ENCODE peak calls at places on chromosome 12, in five cellular contexts. F is kidney epithelial cell, I is bronchial epithelial cell, J is left ventricle myocardium inferior, W is AG10803. A is an unnamed sample.

GRCh38 chr12:104846056-104846762 is 111.9 kb downstream of the SLC41A2 start:
- DNase-seq in I (no peak), W (peak), J (no peak), F (no peak), A (peak)

GRCh38 chr12:87596636-87597035 is 432.6 kb downstream of the C12orf50 start:
- DNase-seq in J (no peak), F (no peak), I (no peak), W (no peak), A (no peak)

GRCh38 chr12:66947119-66947518 is 268.2 kb upstream of the GRIP1 start:
- DNase-seq in W (no peak), F (no peak), J (no peak), I (peak), A (no peak)

GRCh38 chr12:24955853-24956252 is 7.0 kb upstream of the BCAT1 start:
- DNase-seq in W (no peak), I (no peak), F (no peak), J (no peak), A (no peak)

GRCh38 chr12:65500121-65500846 is 221.8 kb downstream of the MSRB3 start:
- DNase-seq in J (no peak), I (peak), W (peak), F (no peak), A (peak)

GRCh38 chr12:45192041-45192695 is 23.7 kb upstream of the ANO6 start:
- DNase-seq in I (peak), W (peak), J (no peak), F (peak), A (peak)

GRCh38 chr12:6569312-6569711 is 1.2 kb upstream of the NOP2 start:
- DNase-seq in W (no peak), I (no peak), J (no peak), F (no peak), A (no peak)

GRCh38 chr12:132730353-132730752 is 19.7 kb downstream of the PGAM5 start:
- DNase-seq in F (no peak), J (no peak), W (no peak), I (no peak), A (no peak)

GRCh38 chr12:47882796-47883546 is 21.8 kb downstream of the VDR start:
- DNase-seq in I (peak), J (no peak), W (no peak), F (no peak), A (no peak)

GRCh38 chr12:56120158-56120846 is 2.2 kb downstream of the ZC3H10 start:
- DNase-seq in W (no peak), F (no peak), I (peak), J (no peak), A (no peak)

GRCh38 chr12:42525444-42525843 is 64.1 kb downstream of the PRICKLE1 start:
- DNase-seq in J (no peak), W (no peak), F (no peak), I (no peak), A (no peak)

GRCh38 chr12:87216436-87216835 is 812.8 kb downstream of the C12orf50 start:
- DNase-seq in W (peak), F (no peak), I (no peak), J (no peak), A (no peak)

GRCh38 chr12:57782243-57782607 is 362 bp upstream of the TSFM start:
- DNase-seq in J (no peak), W (no peak), I (no peak), F (no peak), A (no peak)

GRCh38 chr12:109613611-109614455 is 40.2 kb downstream of the MVK start:
- DNase-seq in W (no peak), F (no peak), I (no peak), J (no peak), A (no peak)

GRCh38 chr12:69570545-69571399 is 14.5 kb upstream of the CCT2 start:
- DNase-seq in J (no peak), F (no peak), I (peak), W (peak), A (peak)

GRCh38 chr12:5562581-5562980 is 130.7 kb downstream of the NTF3 start:
- DNase-seq in F (no peak), I (no peak), W (no peak), J (no peak), A (no peak)

GRCh38 chr12:123149828-123150272 is 1.0 kb downstream of the PITPNM2 start:
- DNase-seq in W (no peak), J (no peak), I (no peak), F (no peak), A (no peak)

GRCh38 chr12:39124768-39125167 is 219.4 kb upstream of the CPNE8 start:
- DNase-seq in W (no peak), F (no peak), I (no peak), J (no peak), A (no peak)

GRCh38 chr12:92502417-92503028 is 200.3 kb upstream of the PLEKHG7 start:
- DNase-seq in I (no peak), J (no peak), F (no peak), W (no peak), A (no peak)

GRCh38 chr12:55017421-55017820 is 2.4 kb upstream of the NEUROD4 start:
- DNase-seq in F (no peak), W (no peak), J (no peak), I (no peak), A (no peak)

GRCh38 chr12:116183741-116184141 is 93.8 kb downstream of the MED13L start:
- DNase-seq in I (no peak), J (no peak), W (no peak), F (no peak), A (no peak)

GRCh38 chr12:31664038-31664437 is 4.5 kb downstream of the ETFBKMT start:
- DNase-seq in I (no peak), F (no peak), J (no peak), W (no peak), A (no peak)

GRCh38 chr12:94832780-94833760 is 170.4 kb downstream of the NDUFA12 start:
- DNase-seq in F (peak), J (no peak), W (no peak), I (no peak), A (peak)

GRCh38 chr12:2636741-2637140 is 158.0 kb upstream of the FKBP4 start:
- DNase-seq in W (no peak), I (no peak), J (no peak), F (no peak), A (no peak)

GRCh38 chr12:113742801-113743200 is 223.3 kb downstream of the RBM19 start:
- DNase-seq in W (no peak), I (no peak), J (no peak), F (no peak), A (no peak)

GRCh38 chr12:4117386-4118016 is 156.1 kb upstream of the CCND2 start:
- DNase-seq in W (no peak), J (no peak), I (no peak), F (no peak), A (no peak)

GRCh38 chr12:2292560-2292959 is 239.8 kb downstream of the CACNA1C start:
- DNase-seq in W (no peak), J (no peak), F (no peak), I (no peak), A (no peak)

GRCh38 chr12:114777052-114777451 is 93.1 kb upstream of the TBX3 start:
- DNase-seq in I (no peak), F (no peak), W (peak), J (no peak), A (peak)

GRCh38 chr12:13164859-13165577 is 31.5 kb upstream of the EMP1 start:
- DNase-seq in I (peak), F (no peak), W (no peak), J (no peak), A (no peak)

GRCh38 chr12:120639771-120640721 is at the start of gene CABP1:
- DNase-seq in W (no peak), F (no peak), J (no peak), I (no peak), A (no peak)

GRCh38 chr12:111462134-111462821 is 56.6 kb downstream of the SH2B3 start:
- DNase-seq in I (no peak), F (no peak), J (no peak), W (peak), A (peak)

GRCh38 chr12:107523760-107524558 is 161.6 kb upstream of the PWP1 start:
- DNase-seq in W (no peak), F (no peak), J (no peak), I (no peak), A (no peak)

GRCh38 chr12:52757449-52758176 is 19.5 kb downstream of the KRT76 start:
- DNase-seq in F (no peak), J (no peak), W (no peak), I (no peak), A (no peak)

GRCh38 chr12:66959276-66959675 is 280.4 kb upstream of the GRIP1 start:
- DNase-seq in I (no peak), J (no peak), F (no peak), W (no peak), A (no peak)

GRCh38 chr12:92624236-92624635 is 78.6 kb upstream of the PLEKHG7 start:
- DNase-seq in J (no peak), W (peak), I (peak), F (peak), A (peak)

GRCh38 chr12:1360812-1361211 is 233.6 kb downstream of the FBXL14 start:
- DNase-seq in I (peak), W (peak), F (peak), J (no peak), A (peak)

GRCh38 chr12:32897688-32898573 is 1.4 kb upstream of the PKP2 start:
- DNase-seq in W (no peak), I (peak), J (no peak), F (no peak), A (no peak)

GRCh38 chr12:32895688-32896437 is 714 bp downstream of the PKP2 start:
- DNase-seq in J (peak), W (no peak), F (no peak), I (peak), A (no peak)

GRCh38 chr12:32894566-32894965 is 2.0 kb downstream of the PKP2 start:
- DNase-seq in W (no peak), F (no peak), I (no peak), J (no peak), A (no peak)

GRCh38 chr12:32897276-32897615 is 669 bp upstream of the PKP2 start:
- DNase-seq in J (no peak), F (no peak), W (no peak), I (no peak), A (no peak)

GRCh38 chr12:32896438-32897275 is at the start of gene PKP2:
- DNase-seq in F (no peak), W (no peak), J (peak), I (peak), A (no peak)
- H3K4me3 ChIP-seq in F (peak), W (no peak), J (peak), I (peak), A (no peak)

DNA sequence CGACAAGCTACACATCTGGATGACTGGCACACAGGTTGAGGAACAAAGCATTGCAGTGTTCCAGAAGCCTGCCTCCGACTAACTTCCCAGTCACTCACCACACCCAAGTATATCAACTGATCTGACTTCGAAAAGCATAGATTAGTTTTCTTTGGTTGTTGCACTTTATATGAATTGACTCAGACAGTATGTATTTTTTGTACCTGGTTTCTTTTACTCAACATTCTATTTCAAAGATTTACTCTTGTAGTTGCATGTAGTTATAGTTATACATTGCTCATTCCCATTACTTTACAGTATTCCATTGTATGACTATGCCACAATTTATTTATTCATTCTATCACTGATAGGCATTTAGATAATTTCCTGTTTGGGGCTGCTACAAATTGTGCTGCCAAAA is 17.9 kb downstream of the PLCZ1 start:
- DNase-seq in W (peak), I (peak), F (no peak), J (no peak), A (no peak)
- TF ChIP-seq CTCF in W (no peak), I (no peak), F (no peak), J (no peak), A (no peak)

GRCh38 chr12:48903363-48903981 is 21.8 kb downstream of the FKBP11 start:
- DNase-seq in F (no peak), I (no peak), J (no peak), W (peak), A (peak)
- H3K4me3 ChIP-seq in F (no peak), I (no peak), J (peak), W (no peak), A (peak)

GRCh38 chr12:117469883-117470483 is 108.6 kb upstream of the NOS1 start:
- DNase-seq in W (no peak), J (no peak), I (no peak), F (no peak), A (no peak)

GRCh38 chr12:117473856-117474255 is 112.4 kb upstream of the NOS1 start:
- DNase-seq in I (no peak), W (no peak), F (no peak), J (no peak), A (no peak)

GRCh38 chr12:117470804-117471203 is 109.4 kb upstream of the NOS1 start:
- DNase-seq in F (no peak), J (no peak), I (no peak), W (no peak), A (no peak)

GRCh38 chr12:117476341-117476740 is 114.9 kb upstream of the NOS1 start:
- DNase-seq in I (no peak), J (no peak), W (no peak), F (no peak), A (no peak)

GRCh38 chr12:117472983-117473382 is 111.6 kb upstream of the NOS1 start:
- DNase-seq in I (no peak), J (no peak), W (no peak), F (no peak), A (no peak)
- TF ChIP-seq CTCF in I (no peak), J (peak), W (peak), F (peak), A (peak)

A was measured in foreskin fibroblast.